ENCODE peak calls at places on chromosomes 13 and 19, in four cellular contexts. F, X, V and A are unnamed samples.

GRCh38 chr19:991174-991931 is 7.2 kb downstream of the WDR18 start:
- DNase-seq in X (no peak), F (peak), V (peak), A (no peak)

GRCh38 chr13:43805071-43805468 is 18.3 kb upstream of the ENOX1 start:
- DNase-seq in X (no peak), V (peak), F (peak), A (no peak)

GRCh38 chr19:2720777-2721569 is at the start of gene DIRAS1:
- DNase-seq in F (no peak), V (peak), X (no peak), A (peak)

GRCh38 chr19:21321134-21321533 is 8.1 kb downstream of the ZNF708 start:
- DNase-seq in V (peak), F (peak), X (no peak), A (no peak)

GRCh38 chr19:3625996-3626472 is 556 bp downstream of the CACTIN start:
- DNase-seq in F (peak), X (no peak), V (peak), A (no peak)

GRCh38 chr13:51807041-51807440 is 3.1 kb upstream of the DHRS12 start:
- DNase-seq in X (no peak), V (no peak), F (no peak), A (no peak)

GRCh38 chr19:46404039-46404883 is 9.1 kb downstream of the CCDC8 start:
- DNase-seq in F (peak), V (peak), X (no peak), A (no peak)

GRCh38 chr19:45474191-45474940 is 6.6 kb downstream of the FOSB start:
- DNase-seq in X (no peak), F (no peak), V (peak), A (no peak)

GRCh38 chr13:76868451-76868850 is 17.8 kb downstream of the KCTD12 start:
- DNase-seq in F (no peak), V (no peak), X (no peak), A (no peak)

GRCh38 chr13:45564108-45564507 is 51.4 kb downstream of the ERICH6B start:
- DNase-seq in V (peak), X (peak), F (peak), A (no peak)

GRCh38 chr13:71079638-71080037 is 787.4 kb downstream of the DACH1 start:
- DNase-seq in V (no peak), F (no peak), X (no peak), A (no peak)

GRCh38 chr19:35901854-35902661 is at the start of gene HCST:
- DNase-seq in V (peak), F (peak), X (no peak), A (no peak)

GRCh38 chr13:36979361-36980040 is 19.6 kb downstream of the ALG5 start:
- DNase-seq in F (peak), X (no peak), V (peak), A (no peak)

GRCh38 chr19:55304980-55305379 is 20.2 kb downstream of the TMEM150B start:
- DNase-seq in V (no peak), X (no peak), F (no peak), A (no peak)

GRCh38 chr13:111410232-111411021 is 90.0 kb downstream of the TEX29 start:
- DNase-seq in F (no peak), X (no peak), V (no peak), A (no peak)

GRCh38 chr13:42883142-42883541 is 101.8 kb downstream of the FAM216B start:
- DNase-seq in V (peak), F (peak), X (no peak), A (no peak)

GRCh38 chr19:16168465-16169081 is 4.8 kb downstream of the CIB3 start:
- DNase-seq in F (no peak), X (no peak), V (peak), A (no peak)

GRCh38 chr13:38777347-38778107 is 90.7 kb downstream of the FREM2 start:
- DNase-seq in F (no peak), X (no peak), V (no peak), A (no peak)

GRCh38 chr13:47675871-47676270 is 325.2 kb downstream of the SUCLA2 start:
- DNase-seq in F (no peak), V (no peak), X (no peak), A (no peak)